ENCODE peak calls at places on chromosomes 11 and 22, in ten cellular contexts. I, W, G, E, Q, A, C, P, T and H are unnamed samples.

GRCh38 chr11:115659061-115659963 is 155.1 kb upstream of the CADM1 start:
- DNase-seq in I (peak), W (no peak), G (no peak), E (no peak), Q (peak), A (no peak), C (no peak), P (no peak), T (no peak), H (no peak)

GRCh38 chr22:37627091-37627490 is 12.4 kb upstream of the SH3BP1 start:
- DNase-seq in I (no peak), W (no peak), G (no peak), E (no peak), Q (no peak), A (no peak), C (no peak), P (no peak), T (no peak), H (no peak)

GRCh38 chr11:65209711-65210360 is 28.1 kb downstream of the CAPN1 start:
- DNase-seq in I (no peak), W (no peak), G (no peak), E (no peak), Q (no peak), A (no peak), C (no peak), P (no peak), T (no peak), H (no peak)

GRCh38 chr22:47188337-47189055 is 426.0 kb downstream of the TBC1D22A start:
- DNase-seq in I (peak), W (no peak), G (no peak), E (no peak), Q (no peak), A (peak), C (peak), P (no peak), T (no peak), H (no peak)

GRCh38 chr11:1269957-1270356 is 39.5 kb downstream of the TOLLIP start:
- DNase-seq in I (no peak), W (no peak), G (no peak), E (no peak), Q (no peak), A (no peak), C (no peak), P (no peak), T (no peak), H (no peak)

GRCh38 chr11:61832758-61833157 is 4.7 kb downstream of the FADS2 start:
- DNase-seq in I (no peak), W (no peak), G (no peak), E (no peak), Q (no peak), A (no peak), C (no peak), P (no peak), T (no peak), H (no peak)

GRCh38 chr11:44469412-44469811 is 96.1 kb upstream of the CD82 start:
- DNase-seq in I (no peak), W (no peak), G (no peak), E (no peak), Q (no peak), A (no peak), C (no peak), P (no peak), T (no peak), H (no peak)

GRCh38 chr22:39108487-39108886 is 11.4 kb downstream of the APOBEC3H start:
- DNase-seq in I (no peak), W (no peak), G (no peak), E (no peak), Q (no peak), A (no peak), C (no peak), P (no peak), T (no peak), H (no peak)

GRCh38 chr11:10379022-10379421 is 74.1 kb downstream of the ADM start:
- DNase-seq in I (no peak), W (no peak), G (no peak), E (no peak), Q (peak), A (no peak), C (no peak), P (no peak), T (no peak), H (no peak)

GRCh38 chr11:75677275-75677674 is 8.4 kb upstream of the MAP6 start:
- DNase-seq in I (no peak), W (no peak), G (no peak), E (no peak), Q (no peak), A (no peak), C (no peak), P (no peak), T (no peak), H (no peak)

GRCh38 chr11:382081-382643 is 11.8 kb upstream of the PKP3 start:
- DNase-seq in I (peak), W (no peak), G (no peak), E (no peak), Q (no peak), A (no peak), C (no peak), P (no peak), T (no peak), H (no peak)

GRCh38 chr11:46247090-46247489 is 30.4 kb upstream of the CREB3L1 start:
- DNase-seq in I (no peak), W (no peak), G (no peak), E (peak), Q (peak), A (no peak), C (no peak), P (no peak), T (no peak), H (peak)

GRCh38 chr22:38762607-38763006 is 6.8 kb upstream of the SUN2 start:
- DNase-seq in I (no peak), W (no peak), G (no peak), E (no peak), Q (no peak), A (no peak), C (no peak), P (no peak), T (no peak), H (no peak)

GRCh38 chr22:49201046-49201970 is 626.4 kb downstream of the BRD1 start:
- DNase-seq in I (peak), W (no peak), G (no peak), E (no peak), Q (no peak), A (peak), C (peak), P (no peak), T (no peak), H (no peak)

GRCh38 chr11:12211331-12212065 is 101.1 kb downstream of the MICAL2 start:
- DNase-seq in I (no peak), W (no peak), G (no peak), E (no peak), Q (no peak), A (no peak), C (no peak), P (no peak), T (no peak), H (no peak)

GRCh38 chr11:8523396-8523795 is 70.6 kb downstream of the STK33 start:
- DNase-seq in I (no peak), W (no peak), G (no peak), E (no peak), Q (no peak), A (no peak), C (no peak), P (no peak), T (no peak), H (no peak)

GRCh38 chr11:104332110-104332509 is 168.2 kb upstream of the PDGFD start:
- DNase-seq in I (no peak), W (no peak), G (peak), E (no peak), Q (no peak), A (no peak), C (no peak), P (no peak), T (no peak), H (no peak)

GRCh38 chr22:26826431-26826935 is 169.1 kb downstream of the MIAT start:
- DNase-seq in I (no peak), W (no peak), G (no peak), E (no peak), Q (no peak), A (no peak), C (no peak), P (no peak), T (no peak), H (no peak)

GRCh38 chr22:37454857-37455686 is 27.8 kb upstream of the ELFN2 start:
- DNase-seq in I (no peak), W (no peak), G (no peak), E (peak), Q (peak), A (no peak), C (peak), P (no peak), T (no peak), H (peak)

GRCh38 chr11:73395297-73396208 is 19.4 kb downstream of the RELT start:
- DNase-seq in I (peak), W (no peak), G (no peak), E (no peak), Q (no peak), A (no peak), C (no peak), P (no peak), T (no peak), H (no peak)

GRCh38 chr11:61960532-61960931 is 6.9 kb downstream of the FTH1 start:
- DNase-seq in I (no peak), W (no peak), G (peak), E (no peak), Q (no peak), A (peak), C (no peak), P (no peak), T (no peak), H (no peak)

GRCh38 chr11:88042238-88043032 is 132.8 kb downstream of the RAB38 start:
- DNase-seq in I (no peak), W (no peak), G (no peak), E (no peak), Q (no peak), A (no peak), C (no peak), P (no peak), T (no peak), H (no peak)

GRCh38 chr11:76524919-76525318 is 80.1 kb downstream of the EMSY start:
- DNase-seq in I (no peak), W (no peak), G (peak), E (peak), Q (peak), A (no peak), C (peak), P (no peak), T (no peak), H (peak)

GRCh38 chr22:49995413-49996191 is 17.0 kb downstream of the IL17REL start:
- DNase-seq in I (peak), W (no peak), G (no peak), E (no peak), Q (no peak), A (no peak), C (no peak), P (no peak), T (no peak), H (no peak)

GRCh38 chr22:43151251-43152000 is at the start of gene TSPO:
- DNase-seq in I (peak), W (peak), G (peak), E (peak), Q (peak), A (peak), C (peak), P (peak), T (peak), H (no peak)

GRCh38 chr11:13114566-13115465 is 105.7 kb downstream of the RASSF10 start:
- DNase-seq in I (no peak), W (no peak), G (peak), E (no peak), Q (no peak), A (no peak), C (peak), P (no peak), T (no peak), H (no peak)